ENCODE peak calls at places on chromosomes 6 and 20, in nine cellular contexts. W is choroid plexus epithelial cell; U is H7; F is thyroid gland; X is left lung; L is ovary; S is spleen; A is CD4-positive, alpha-beta memory T cell; K is HFF-Myc. H is an unnamed sample.

GRCh38 chr6:127606131-127606562 is 29.2 kb downstream of the C6orf58 start:
- DNase-seq in S (peak), U (peak), X (no peak), L (peak), F (peak), W (peak), K (peak), A (no peak), H (no peak)

GRCh38 chr6:147711511-147711910 is 203.0 kb downstream of the SAMD5 start:
- DNase-seq in K (no peak), L (no peak), U (no peak), X (no peak), A (no peak), W (no peak), S (no peak), F (no peak), H (no peak)

GRCh38 chr6:90709597-90709996 is 122.7 kb upstream of the MAP3K7 start:
- DNase-seq in S (no peak), A (no peak), K (no peak), L (no peak), W (no peak), F (no peak), U (no peak), X (no peak), H (no peak)

GRCh38 chr20:54014301-54014914 is 56.0 kb downstream of the BCAS1 start:
- DNase-seq in L (no peak), A (no peak), U (no peak), K (no peak), W (no peak), X (no peak), S (no peak), F (no peak), H (no peak)

GRCh38 chr20:433300-433975 is 25.3 kb downstream of the RBCK1 start:
- DNase-seq in F (no peak), L (no peak), A (peak), S (no peak), W (peak), U (no peak), X (no peak), K (no peak), H (no peak)

GRCh38 chr6:164102701-164103100 is 688.2 kb downstream of the QKI start:
- DNase-seq in W (no peak), U (no peak), S (no peak), L (no peak), K (no peak), X (no peak), A (no peak), F (no peak), H (no peak)

GRCh38 chr20:17895641-17896246 is 72.8 kb downstream of the SNX5 start:
- DNase-seq in U (peak), L (peak), W (peak), F (no peak), S (peak), A (no peak), X (peak), K (no peak), H (peak)

GRCh38 chr6:132972971-132973370 is 158.6 kb downstream of the RPS12 start:
- DNase-seq in U (no peak), A (no peak), W (no peak), S (no peak), L (no peak), F (no peak), X (no peak), K (no peak), H (no peak)

DNA sequence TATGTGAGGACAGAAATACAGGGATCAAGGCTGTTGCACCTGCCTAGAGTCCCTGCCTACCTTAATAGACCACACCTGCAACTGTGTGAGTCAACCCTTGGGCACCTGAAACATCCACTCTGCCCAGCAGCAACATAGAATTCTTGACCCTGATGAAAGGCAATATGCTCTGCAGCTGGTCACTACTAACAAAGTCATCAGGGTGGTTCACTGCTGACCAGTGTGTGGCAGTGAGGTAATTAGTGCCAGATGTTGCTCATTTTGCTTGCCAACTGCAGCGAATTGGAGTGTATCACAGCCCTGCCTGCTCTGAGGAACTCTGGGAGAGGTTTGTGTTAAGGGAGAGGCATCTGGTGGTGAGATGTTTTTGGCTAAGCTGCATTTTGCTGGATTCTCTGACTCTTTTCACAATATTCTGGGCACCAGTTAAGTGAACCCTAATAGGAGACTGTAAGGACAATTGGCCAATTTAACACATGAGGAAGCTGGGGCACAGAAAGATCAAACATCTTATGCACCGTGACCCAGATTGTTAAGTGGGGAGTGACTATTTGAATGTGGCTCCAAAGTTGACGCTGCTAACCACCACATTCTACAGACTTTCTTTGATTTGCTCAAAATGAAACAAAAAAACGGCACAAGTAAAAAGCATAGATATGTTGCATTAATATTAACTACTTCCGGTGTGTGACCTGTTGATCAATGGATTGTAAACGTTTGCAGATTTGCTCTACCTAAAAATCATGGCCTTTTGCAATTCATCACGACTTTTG is 61.9 kb upstream of the OPRM1 start:
- DNase-seq in X (no peak), S (no peak), F (no peak), W (no peak), A (no peak), K (peak), L (no peak), U (no peak), H (no peak)
- H3K4me3 ChIP-seq in X (no peak), S (no peak), F (no peak), W (no peak), A (no peak), K (no peak), L (no peak), U (no peak), H (no peak)

GRCh38 chr6:146028835-146029572 is at the start of gene GRM1:
- DNase-seq in W (no peak), K (no peak), L (no peak), U (peak), X (peak), S (no peak), A (no peak), F (no peak), H (no peak)

GRCh38 chr6:146027586-146028249 is 1.1 kb upstream of the GRM1 start:
- DNase-seq in X (peak), K (no peak), A (no peak), S (no peak), F (no peak), L (no peak), W (peak), U (peak), H (no peak)

GRCh38 chr6:146032387-146032786 is 3.5 kb downstream of the GRM1 start:
- DNase-seq in S (no peak), L (no peak), K (no peak), F (no peak), U (no peak), X (no peak), A (no peak), W (no peak), H (no peak)

GRCh38 chr6:146028250-146028789 is 542 bp upstream of the GRM1 start:
- DNase-seq in S (peak), K (peak), A (peak), U (peak), L (peak), X (peak), W (peak), F (peak), H (peak)

GRCh38 chr6:146029573-146030184 is 817 bp downstream of the GRM1 start:
- DNase-seq in S (no peak), X (peak), K (no peak), W (no peak), L (no peak), F (no peak), A (no peak), U (peak), H (no peak)
- H3K4me3 ChIP-seq in S (no peak), X (no peak), K (no peak), W (no peak), L (no peak), F (no peak), A (no peak), U (peak), H (no peak)

GRCh38 chr20:35699914-35700624 is 864 bp downstream of the ROMO1 start:
- DNase-seq in A (no peak), K (no peak), X (no peak), W (peak), F (no peak), L (no peak), U (peak), S (no peak), H (no peak)

GRCh38 chr20:35699127-35699913 is at the start of the genes NFS1 and ROMO1:
- DNase-seq in L (peak), X (peak), U (peak), W (peak), A (peak), F (peak), K (peak), S (peak), H (peak)

GRCh38 chr20:35695978-35696377 is 3.2 kb downstream of the NFS1 start:
- DNase-seq in U (no peak), X (no peak), A (no peak), L (no peak), F (no peak), W (no peak), K (no peak), S (no peak), H (no peak)

GRCh38 chr20:35698298-35699126 is 640 bp downstream of the NFS1 start:
- DNase-seq in K (no peak), L (no peak), W (no peak), X (no peak), U (peak), S (no peak), A (no peak), F (no peak), H (no peak)

GRCh38 chr20:35697696-35698297 is 1.4 kb downstream of the NFS1 start:
- DNase-seq in U (no peak), X (no peak), L (no peak), A (no peak), S (no peak), F (no peak), K (no peak), W (no peak), H (no peak)
- H3K4me3 ChIP-seq in U (no peak), X (peak), L (peak), A (peak), S (no peak), F (no peak), K (peak), W (no peak), H (peak)

GRCh38 chr20:62742550-62742949 is 33.9 kb downstream of the NTSR1 start:
- DNase-seq in U (no peak), W (no peak), L (no peak), X (no peak), K (no peak), A (no peak), S (no peak), F (no peak), H (no peak)
- H3K4me3 ChIP-seq in U (no peak), W (no peak), L (no peak), X (no peak), K (no peak), A (no peak), S (no peak), F (no peak), H (no peak)

GRCh38 chr6:36600564-36601146 is 6.5 kb downstream of the SRSF3 start:
- DNase-seq in L (no peak), X (no peak), A (peak), S (no peak), K (no peak), U (no peak), W (no peak), F (no peak), H (no peak)
- H3K4me3 ChIP-seq in L (no peak), X (peak), A (no peak), S (no peak), K (no peak), U (no peak), W (peak), F (no peak), H (no peak)